ENCODE peak calls at places on chromosomes 2 and 18, in nine cellular contexts. D, Z, W, P, M, K, Q, A and F are unnamed samples.

GRCh38 chr2:37816686-37817085 is 108.4 kb upstream of the RMDN2 start:
- DNase-seq in D (no peak), Z (no peak), W (no peak), P (no peak), M (no peak), K (no peak), Q (no peak), A (no peak), F (no peak)

GRCh38 chr18:38362286-38362792 is 796.7 kb upstream of the CELF4 start:
- DNase-seq in D (no peak), Z (no peak), W (no peak), P (no peak), M (no peak), K (no peak), Q (no peak), A (no peak), F (no peak)

GRCh38 chr18:5498452-5498851 is 45.3 kb downstream of the EPB41L3 start:
- DNase-seq in D (no peak), Z (no peak), W (no peak), P (no peak), M (no peak), K (no peak), Q (no peak), A (no peak), F (no peak)

GRCh38 chr2:118865106-118865505 is 17.7 kb upstream of the EN1 start:
- DNase-seq in D (peak; percentile 72), Z (no peak), W (peak; percentile 64), P (peak; percentile 76), M (no peak), K (no peak), Q (peak; percentile 19), A (peak; percentile 29), F (peak; percentile 60)

GRCh38 chr2:224039770-224040088 is 643 bp upstream of the SERPINE2 start:
- DNase-seq in D (no peak), Z (no peak), W (no peak), P (no peak), M (no peak), K (no peak), Q (peak; percentile 12), A (no peak), F (no peak)

GRCh38 chr2:27583390-27583915 is 611 bp downstream of the ZNF512 start:
- DNase-seq in D (no peak), Z (no peak), W (peak; percentile 31), P (peak; percentile 31), M (peak; percentile 19), K (no peak), Q (peak; percentile 1), A (no peak), F (no peak)

GRCh38 chr2:64770137-64770780 is 116.5 kb upstream of the SERTAD2 start:
- DNase-seq in D (no peak), Z (no peak), W (peak; percentile 60), P (peak; percentile 80), M (peak; percentile 62), K (no peak), Q (no peak), A (no peak), F (no peak)

GRCh38 chr2:10574911-10575310 is 114.9 kb downstream of the NOL10 start:
- DNase-seq in D (no peak), Z (no peak), W (no peak), P (no peak), M (no peak), K (no peak), Q (no peak), A (no peak), F (no peak)

GRCh38 chr2:195649629-195650190 is 7.3 kb upstream of the SLC39A10 start:
- DNase-seq in D (no peak), Z (peak; percentile 46), W (no peak), P (no peak), M (no peak), K (no peak), Q (no peak), A (no peak), F (no peak)

GRCh38 chr2:154133823-154134222 is 262.1 kb downstream of the GALNT13 start:
- DNase-seq in D (no peak), Z (no peak), W (no peak), P (peak; percentile 93), M (no peak), K (no peak), Q (no peak), A (peak; percentile 83), F (no peak)

GRCh38 chr2:99710720-99711612 is 221.1 kb upstream of the REV1 start:
- DNase-seq in D (peak; percentile 60), Z (no peak), W (peak; percentile 62), P (no peak), M (no peak), K (no peak), Q (no peak), A (no peak), F (no peak)

GRCh38 chr18:23849141-23849540 is 159.9 kb downstream of the LAMA3 start:
- DNase-seq in D (no peak), Z (no peak), W (no peak), P (no peak), M (no peak), K (no peak), Q (no peak), A (no peak), F (no peak)

GRCh38 chr2:219229375-219230200 is at the start of the genes ANKZF1 and ATG9A:
- DNase-seq in D (peak; percentile 99), Z (peak; percentile 97), W (peak; percentile 99), P (peak; percentile 98), M (peak; percentile 99), K (peak; percentile 99), Q (peak; percentile 97), A (peak; percentile 98), F (peak; percentile 98)

GRCh38 chr2:203720011-203720410 is 13.6 kb downstream of the CD28 start:
- DNase-seq in D (no peak), Z (no peak), W (no peak), P (no peak), M (no peak), K (no peak), Q (no peak), A (no peak), F (no peak)

GRCh38 chr2:8636041-8636491 is 45.8 kb upstream of the ID2 start:
- DNase-seq in D (peak; percentile 47), Z (no peak), W (peak; percentile 11), P (no peak), M (peak; percentile 4), K (no peak), Q (no peak), A (no peak), F (no peak)

GRCh38 chr18:28854964-28855363 is 678.0 kb upstream of the CDH2 start:
- DNase-seq in D (peak; percentile 5), Z (no peak), W (peak; percentile 27), P (peak; percentile 27), M (no peak), K (no peak), Q (no peak), A (peak; percentile 21), F (no peak)

GRCh38 chr2:48134704-48135103 is 228.4 kb upstream of the FBXO11 start:
- DNase-seq in D (no peak), Z (no peak), W (no peak), P (no peak), M (no peak), K (no peak), Q (no peak), A (no peak), F (no peak)

GRCh38 chr2:30197570-30197969 is 33.8 kb upstream of the LBH start:
- DNase-seq in D (no peak), Z (no peak), W (no peak), P (no peak), M (no peak), K (no peak), Q (no peak), A (no peak), F (no peak)

GRCh38 chr2:25324905-25325592 is 16.7 kb downstream of the DNMT3A start:
- DNase-seq in D (no peak), Z (no peak), W (peak; percentile 82), P (peak; percentile 75), M (peak; percentile 76), K (no peak), Q (peak; percentile 67), A (peak; percentile 26), F (no peak)

GRCh38 chr18:3027301-3027700 is 14.4 kb upstream of the LPIN2 start:
- DNase-seq in D (no peak), Z (no peak), W (peak; percentile 56), P (no peak), M (no peak), K (no peak), Q (no peak), A (no peak), F (no peak)

GRCh38 chr2:120759543-120760331 is 24.1 kb downstream of the GLI2 start:
- DNase-seq in D (peak; percentile 1), Z (no peak), W (no peak), P (no peak), M (no peak), K (no peak), Q (no peak), A (no peak), F (no peak)

GRCh38 chr2:182372661-182373060 is 54.2 kb downstream of the PDE1A start:
- DNase-seq in D (peak; percentile 26), Z (no peak), W (peak; percentile 93), P (peak; percentile 91), M (peak; percentile 87), K (no peak), Q (no peak), A (peak; percentile 79), F (no peak)

GRCh38 chr2:12106440-12107080 is 360.1 kb downstream of the LPIN1 start:
- DNase-seq in D (peak; percentile 34), Z (peak; percentile 15), W (peak; percentile 99), P (peak; percentile 99), M (peak; percentile 98), K (peak; percentile 58), Q (peak; percentile 15), A (peak; percentile 98), F (no peak)

GRCh38 chr18:54947115-54947514 is 12.1 kb downstream of the CCDC68 start:
- DNase-seq in D (no peak), Z (no peak), W (no peak), P (no peak), M (no peak), K (no peak), Q (no peak), A (no peak), F (no peak)

GRCh38 chr2:134457765-134458202 is 203.9 kb downstream of the MGAT5 start:
- DNase-seq in D (no peak), Z (no peak), W (no peak), P (no peak), M (no peak), K (no peak), Q (no peak), A (no peak), F (no peak)